ENCODE peak calls at places on chromosomes 5 and 9, in five cellular contexts. One of them, this sample, is unnamed.

GRCh38 chr9:107739601-107740082 is 250.1 kb upstream of the KLF4 start:
- DNase-seq in sigmoid colon: peak; percentile 74
- DNase-seq in A549: no peak
- DNase-seq in breast epithelium: peak; percentile 69
- DNase-seq in spleen: no peak
- DNase-seq in this sample: no peak

GRCh38 chr5:171770153-171770552 is 15.5 kb upstream of the SMIM23 start:
- DNase-seq in sigmoid colon: no peak
- DNase-seq in A549: no peak
- DNase-seq in breast epithelium: no peak
- DNase-seq in spleen: no peak
- DNase-seq in this sample: no peak

GRCh38 chr5:143801251-143801650 is 10.7 kb upstream of the HMHB1 start:
- DNase-seq in sigmoid colon: no peak
- DNase-seq in A549: no peak
- DNase-seq in breast epithelium: no peak
- DNase-seq in spleen: no peak
- DNase-seq in this sample: no peak

GRCh38 chr5:101253096-101253495 is 350.0 kb upstream of the ST8SIA4 start:
- DNase-seq in sigmoid colon: no peak
- DNase-seq in A549: no peak
- DNase-seq in breast epithelium: no peak
- DNase-seq in spleen: no peak
- DNase-seq in this sample: no peak

GRCh38 chr9:129794549-129794948 is 8.4 kb upstream of the TOR1B start:
- DNase-seq in sigmoid colon: no peak
- DNase-seq in A549: no peak
- DNase-seq in breast epithelium: no peak
- DNase-seq in spleen: no peak
- DNase-seq in this sample: no peak

GRCh38 chr5:41511241-41511640 is 840 bp upstream of the PLCXD3 start:
- DNase-seq in sigmoid colon: no peak
- DNase-seq in A549: no peak
- DNase-seq in breast epithelium: no peak
- DNase-seq in spleen: no peak
- DNase-seq in this sample: no peak

GRCh38 chr9:112384690-112385089 is 4.8 kb downstream of the HSDL2 start:
- DNase-seq in sigmoid colon: no peak
- DNase-seq in A549: no peak
- DNase-seq in breast epithelium: no peak
- DNase-seq in spleen: no peak
- DNase-seq in this sample: no peak

GRCh38 chr5:13218518-13218917 is 726.0 kb downstream of the DNAH5 start:
- DNase-seq in sigmoid colon: no peak
- DNase-seq in A549: peak; percentile 1
- DNase-seq in breast epithelium: no peak
- DNase-seq in spleen: no peak
- DNase-seq in this sample: peak; percentile 14

GRCh38 chr9:6873862-6874261 is 116.1 kb downstream of the KDM4C start:
- DNase-seq in sigmoid colon: no peak
- DNase-seq in A549: no peak
- DNase-seq in breast epithelium: no peak
- DNase-seq in spleen: no peak
- DNase-seq in this sample: no peak

GRCh38 chr5:36696059-36696673 is 89.8 kb downstream of the SLC1A3 start:
- DNase-seq in sigmoid colon: peak; percentile 67
- DNase-seq in A549: peak; percentile 55
- DNase-seq in breast epithelium: peak; percentile 69
- DNase-seq in spleen: no peak
- DNase-seq in this sample: peak; percentile 71

GRCh38 chr5:141641634-141642278 is 5.0 kb downstream of the RELL2 start:
- DNase-seq in sigmoid colon: no peak
- DNase-seq in A549: peak; percentile 89
- DNase-seq in breast epithelium: no peak
- DNase-seq in spleen: no peak
- DNase-seq in this sample: peak; percentile 87

GRCh38 chr9:133509179-133510083 is 15.3 kb downstream of the MYMK start:
- DNase-seq in sigmoid colon: no peak
- DNase-seq in A549: no peak
- DNase-seq in breast epithelium: no peak
- DNase-seq in spleen: no peak
- DNase-seq in this sample: no peak

GRCh38 chr5:139177809-139178581 is 20.2 kb downstream of the SIL1 start:
- DNase-seq in sigmoid colon: peak; percentile 84
- DNase-seq in A549: no peak
- DNase-seq in breast epithelium: peak; percentile 58
- DNase-seq in spleen: no peak
- DNase-seq in this sample: no peak

GRCh38 chr9:115157245-115157674 is 39.3 kb upstream of the TNC start:
- DNase-seq in sigmoid colon: peak; percentile 66
- DNase-seq in A549: peak; percentile 47
- DNase-seq in breast epithelium: no peak
- DNase-seq in spleen: no peak
- DNase-seq in this sample: peak; percentile 59

GRCh38 chr9:93161801-93162635 is 21.9 kb upstream of the WNK2 start:
- DNase-seq in sigmoid colon: no peak
- DNase-seq in A549: no peak
- DNase-seq in breast epithelium: no peak
- DNase-seq in spleen: no peak
- DNase-seq in this sample: no peak

GRCh38 chr9:113446323-113446740 is 17.2 kb upstream of the RGS3 start:
- DNase-seq in sigmoid colon: no peak
- DNase-seq in A549: peak; percentile 77
- DNase-seq in breast epithelium: no peak
- DNase-seq in spleen: no peak
- DNase-seq in this sample: no peak

GRCh38 chr9:136951541-136952353 is at the start of gene LCN12:
- DNase-seq in sigmoid colon: no peak
- DNase-seq in A549: no peak
- DNase-seq in breast epithelium: no peak
- DNase-seq in spleen: peak; percentile 77
- DNase-seq in this sample: no peak

GRCh38 chr5:56950626-56951130 is 1.2 kb downstream of the MIER3 start:
- DNase-seq in sigmoid colon: peak; percentile 86
- DNase-seq in A549: peak; percentile 58
- DNase-seq in breast epithelium: peak; percentile 63
- DNase-seq in spleen: peak; percentile 89
- DNase-seq in this sample: peak; percentile 69
- TF ChIP-seq POLR2A in sigmoid colon: no peak
- TF ChIP-seq POLR2A in A549: no peak
- TF ChIP-seq POLR2A in breast epithelium: no peak
- TF ChIP-seq POLR2A in spleen: no peak
- TF ChIP-seq POLR2A in this sample: no peak

GRCh38 chr5:159097461-159098284 is 2.0 kb downstream of the EBF1 start:
- DNase-seq in sigmoid colon: no peak
- DNase-seq in A549: no peak
- DNase-seq in breast epithelium: no peak
- DNase-seq in spleen: peak; percentile 87
- DNase-seq in this sample: no peak
- TF ChIP-seq POLR2A in sigmoid colon: no peak
- TF ChIP-seq POLR2A in A549: no peak
- TF ChIP-seq POLR2A in breast epithelium: no peak
- TF ChIP-seq POLR2A in spleen: no peak
- TF ChIP-seq POLR2A in this sample: no peak

DNA sequence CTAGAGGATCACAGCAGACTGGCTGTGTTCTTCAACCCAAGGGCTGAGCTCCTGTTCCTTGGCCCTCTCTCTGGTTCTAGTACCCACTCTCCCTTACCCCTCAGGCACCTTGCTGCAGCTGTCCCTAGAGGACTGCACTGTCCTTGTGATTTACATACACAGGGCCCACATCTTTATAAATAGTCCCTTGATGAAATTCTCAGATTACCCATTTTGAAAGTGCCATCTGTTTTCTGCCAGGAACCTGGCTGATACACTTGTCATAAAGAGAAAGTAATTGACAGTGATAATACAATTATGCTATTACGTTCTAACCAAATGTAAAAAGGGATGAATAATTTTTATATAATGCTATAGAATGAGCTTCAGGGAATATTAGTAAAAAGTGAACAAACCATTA is 16.5 kb upstream of the SPARC start:
- DNase-seq in sigmoid colon: no peak
- DNase-seq in A549: no peak
- DNase-seq in breast epithelium: no peak
- DNase-seq in spleen: no peak
- DNase-seq in this sample: no peak
- TF ChIP-seq POLR2A in sigmoid colon: no peak
- TF ChIP-seq POLR2A in A549: no peak
- TF ChIP-seq POLR2A in breast epithelium: no peak
- TF ChIP-seq POLR2A in spleen: no peak
- TF ChIP-seq POLR2A in this sample: no peak

GRCh38 chr5:91114658-91115057 is 268.5 kb downstream of the ARRDC3 start:
- DNase-seq in sigmoid colon: no peak
- DNase-seq in A549: no peak
- DNase-seq in breast epithelium: no peak
- DNase-seq in spleen: no peak
- DNase-seq in this sample: no peak

GRCh38 chr5:91111473-91112238 is 271.5 kb downstream of the ARRDC3 start:
- DNase-seq in sigmoid colon: no peak
- DNase-seq in A549: no peak
- DNase-seq in breast epithelium: no peak
- DNase-seq in spleen: no peak
- DNase-seq in this sample: no peak

GRCh38 chr5:91110709-91111108 is 272.4 kb downstream of the ARRDC3 start:
- DNase-seq in sigmoid colon: peak; percentile 71
- DNase-seq in A549: no peak
- DNase-seq in breast epithelium: no peak
- DNase-seq in spleen: no peak
- DNase-seq in this sample: no peak

GRCh38 chr5:91104062-91104448 is 279.1 kb downstream of the ARRDC3 start:
- DNase-seq in sigmoid colon: no peak
- DNase-seq in A549: no peak
- DNase-seq in breast epithelium: no peak
- DNase-seq in spleen: no peak
- DNase-seq in this sample: no peak

GRCh38 chr5:91109634-91110033 is 273.5 kb downstream of the ARRDC3 start:
- DNase-seq in sigmoid colon: no peak
- DNase-seq in A549: no peak
- DNase-seq in breast epithelium: no peak
- DNase-seq in spleen: no peak
- DNase-seq in this sample: no peak
- TF ChIP-seq POLR2A in sigmoid colon: no peak
- TF ChIP-seq POLR2A in A549: no peak
- TF ChIP-seq POLR2A in breast epithelium: no peak
- TF ChIP-seq POLR2A in spleen: no peak
- TF ChIP-seq POLR2A in this sample: no peak

GRCh38 chr9:128688501-128689292 is at the start of gene SET:
- DNase-seq in sigmoid colon: peak; percentile 97
- DNase-seq in A549: peak; percentile 94
- DNase-seq in breast epithelium: peak; percentile 88
- DNase-seq in spleen: peak; percentile 99
- DNase-seq in this sample: peak; percentile 100
- TF ChIP-seq POLR2A in sigmoid colon: no peak
- TF ChIP-seq POLR2A in A549: peak; percentile 71
- TF ChIP-seq POLR2A in breast epithelium: no peak
- TF ChIP-seq POLR2A in spleen: peak; percentile 88
- TF ChIP-seq POLR2A in this sample: peak; percentile 91